ENCODE peak calls at places on chromosome 3, in ten cellular contexts. L is natural killer cell, R is ovary, U is endothelial cell, A is GM23338, P is right atrium auricular region, N is fibroblast of lung, B is brain microvascular endothelial cell, Y is ascending aorta, X is fibroblast of villous mesenchyme. E is an unnamed sample.

GRCh38 chr3:131361464-131362421 is 19.8 kb upstream of the NUDT16 start:
- DNase-seq in L (no peak), R (peak; percentile 66), U (peak; percentile 56), A (peak; percentile 98), P (peak; percentile 85), N (peak; percentile 51), B (no peak), Y (peak; percentile 90), X (peak; percentile 53), E (no peak)

GRCh38 chr3:195693428-195694216 is 27.2 kb upstream of the MUC20 start:
- DNase-seq in L (no peak), R (no peak), U (no peak), A (no peak), P (no peak), N (no peak), B (no peak), Y (no peak), X (no peak), E (no peak)

GRCh38 chr3:72698154-72698917 is 149.9 kb downstream of the SHQ1 start:
- DNase-seq in L (no peak), R (no peak), U (no peak), A (peak; percentile 68), P (no peak), N (no peak), B (no peak), Y (no peak), X (peak; percentile 39), E (no peak)

GRCh38 chr3:49616491-49616941 is 57.6 kb upstream of the APEH start:
- DNase-seq in L (no peak), R (no peak), U (no peak), A (peak; percentile 62), P (no peak), N (peak; percentile 28), B (peak; percentile 56), Y (no peak), X (no peak), E (peak; percentile 47)

GRCh38 chr3:28703858-28704257 is 355.2 kb upstream of the AZI2 start:
- DNase-seq in L (no peak), R (no peak), U (no peak), A (no peak), P (no peak), N (no peak), B (no peak), Y (no peak), X (no peak), E (no peak)

GRCh38 chr3:37282996-37283395 is 108.6 kb upstream of the LRRFIP2 start:
- DNase-seq in L (no peak), R (no peak), U (no peak), A (no peak), P (no peak), N (no peak), B (no peak), Y (no peak), X (no peak), E (no peak)

GRCh38 chr3:140529558-140529957 is 148.3 kb upstream of the TRIM42 start:
- DNase-seq in L (no peak), R (no peak), U (no peak), A (no peak), P (no peak), N (no peak), B (no peak), Y (no peak), X (no peak), E (no peak)

GRCh38 chr3:117842086-117842485 is 1132.5 kb downstream of the TUSC7 start:
- DNase-seq in L (no peak), R (no peak), U (no peak), A (no peak), P (no peak), N (no peak), B (no peak), Y (no peak), X (no peak), E (no peak)

GRCh38 chr3:72797773-72798543 is 50.3 kb downstream of the SHQ1 start:
- DNase-seq in L (no peak), R (no peak), U (no peak), A (peak; percentile 45), P (no peak), N (peak; percentile 19), B (peak; percentile 62), Y (no peak), X (no peak), E (peak; percentile 65)

GRCh38 chr3:45821127-45821526 is 20.8 kb downstream of the LZTFL1 start:
- DNase-seq in L (no peak), R (no peak), U (no peak), A (no peak), P (no peak), N (no peak), B (no peak), Y (no peak), X (no peak), E (no peak)

GRCh38 chr3:158273646-158274045 is 163.8 kb downstream of the RSRC1 start:
- DNase-seq in L (no peak), R (no peak), U (no peak), A (no peak), P (no peak), N (no peak), B (no peak), Y (no peak), X (peak; percentile 12), E (no peak)

GRCh38 chr3:177498037-177498857 is 301.0 kb upstream of the TBL1XR1 start:
- DNase-seq in L (no peak), R (no peak), U (no peak), A (no peak), P (no peak), N (peak; percentile 25), B (peak; percentile 45), Y (no peak), X (no peak), E (no peak)

GRCh38 chr3:184347321-184348056 is 10.1 kb downstream of the FAM131A start:
- DNase-seq in L (no peak), R (no peak), U (no peak), A (no peak), P (no peak), N (peak; percentile 54), B (no peak), Y (no peak), X (peak; percentile 70), E (no peak)

GRCh38 chr3:184348057-184348382 is 10.6 kb downstream of the FAM131A start:
- DNase-seq in L (no peak), R (no peak), U (no peak), A (no peak), P (no peak), N (no peak), B (no peak), Y (no peak), X (no peak), E (no peak)

GRCh38 chr3:184344579-184345350 is 7.4 kb downstream of the FAM131A start:
- DNase-seq in L (no peak), R (no peak), U (no peak), A (no peak), P (no peak), N (no peak), B (no peak), Y (no peak), X (no peak), E (no peak)

GRCh38 chr3:184346480-184346879 is 9.1 kb downstream of the FAM131A start:
- DNase-seq in L (no peak), R (no peak), U (no peak), A (no peak), P (no peak), N (no peak), B (no peak), Y (no peak), X (no peak), E (no peak)

DNA sequence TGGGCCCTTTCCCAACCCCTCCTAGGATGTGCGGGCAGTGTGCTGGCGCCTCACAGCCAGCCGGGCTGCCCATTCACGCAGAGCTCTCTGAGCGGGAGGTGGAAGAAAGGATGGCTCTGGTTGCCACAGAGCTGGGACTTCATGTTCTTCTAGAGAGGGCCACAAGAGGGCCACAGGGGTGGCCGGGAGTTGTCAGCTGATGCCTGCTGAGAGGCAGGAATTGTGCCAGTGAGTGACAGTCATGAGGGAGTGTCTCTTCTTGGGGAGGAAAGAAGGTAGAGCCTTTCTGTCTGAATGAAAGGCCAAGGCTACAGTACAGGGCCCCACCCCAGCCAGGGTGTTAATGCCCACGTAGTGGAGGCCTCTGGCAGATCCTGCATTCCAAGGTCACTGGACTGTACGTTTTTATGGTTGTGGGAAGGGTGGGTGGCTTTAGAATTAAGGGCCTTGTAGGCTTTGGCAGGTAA is 8.3 kb downstream of the FAM131A start:
- DNase-seq in L (no peak), R (no peak), U (peak; percentile 58), A (peak; percentile 94), P (peak; percentile 75), N (peak; percentile 62), B (peak; percentile 53), Y (no peak), X (peak; percentile 60), E (peak; percentile 78)
- TF ChIP-seq CTCF in L (no peak), R (no peak), U (peak; percentile 47), A (peak; percentile 60), P (no peak), N (peak; percentile 54), B (peak; percentile 78), Y (peak; percentile 23), X (peak; percentile 51), E (peak; percentile 76)

DNA sequence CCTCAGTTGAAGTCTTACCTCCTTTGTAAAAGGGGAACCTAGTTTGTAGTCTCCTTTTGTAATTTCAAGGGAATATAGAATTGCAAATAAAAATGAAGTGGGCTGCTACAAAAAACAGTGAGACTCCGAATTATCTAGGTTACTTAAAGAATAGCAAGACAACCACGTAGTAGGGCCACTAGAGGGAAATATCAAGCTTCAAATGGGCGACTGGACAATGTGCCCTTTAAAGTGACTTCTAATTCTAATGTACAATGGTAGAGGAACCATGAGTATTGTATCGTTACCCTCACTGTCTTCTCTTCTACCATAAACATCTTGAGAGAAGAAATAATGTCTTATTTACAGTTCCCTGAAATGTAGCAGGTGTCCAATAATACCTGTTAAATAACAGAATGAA is 56.3 kb downstream of the TP63 start:
- DNase-seq in L (no peak), R (no peak), U (no peak), A (peak; percentile 43), P (no peak), N (no peak), B (no peak), Y (no peak), X (no peak), E (no peak)
- TF ChIP-seq CTCF in L (no peak), R (no peak), U (no peak), A (peak; percentile 45), P (no peak), N (no peak), B (no peak), Y (no peak), X (no peak), E (no peak)

GRCh38 chr3:10992017-10992945 is at the start of gene SLC6A1:
- DNase-seq in L (no peak), R (peak; percentile 52), U (peak; percentile 51), A (peak; percentile 83), P (peak; percentile 60), N (peak; percentile 3), B (no peak), Y (no peak), X (no peak), E (no peak)
- TF ChIP-seq CTCF in L (no peak), R (no peak), U (no peak), A (peak; percentile 54), P (no peak), N (no peak), B (peak; percentile 37), Y (peak; percentile 15), X (peak; percentile 8), E (no peak)

GRCh38 chr3:53531749-53532148 is 37.3 kb downstream of the CACNA1D start:
- DNase-seq in L (no peak), R (no peak), U (no peak), A (peak; percentile 63), P (no peak), N (no peak), B (no peak), Y (no peak), X (no peak), E (no peak)
- TF ChIP-seq CTCF in L (no peak), R (no peak), U (no peak), A (peak; percentile 7), P (no peak), N (no peak), B (no peak), Y (no peak), X (no peak), E (no peak)

E was measured in HFFc6.